ENCODE peak calls at places on chromosomes 11 and 22, in four cellular contexts. T is C1 segment of cervical spinal cord; P is stimulated activated naive CD8-positive, alpha-beta T cell treated with anti-CD3 and anti-CD28 coated beads, Interleukin-15, Interleukin-2, amounts not matched to agents 100 U/mL and 50 U/mL, for 24 hours; X is T-helper 17 cell. B is an unnamed sample.

GRCh38 chr11:28794405-28794804 is 686.2 kb downstream of the METTL15 start:
- DNase-seq in T (no peak), P (no peak), X (no peak), B (no peak)

GRCh38 chr11:78039919-78040671 is 17.0 kb upstream of the KCTD14 start:
- DNase-seq in T (peak), P (peak), X (no peak), B (peak)

GRCh38 chr11:1271927-1272326 is 37.5 kb downstream of the TOLLIP start:
- DNase-seq in T (no peak), P (no peak), X (no peak), B (no peak)

GRCh38 chr11:126999366-126999765 is 1.2 kb downstream of the KIRREL3 start:
- DNase-seq in T (no peak), P (no peak), X (no peak), B (no peak)

GRCh38 chr11:122743949-122744876 is 88.7 kb downstream of the UBASH3B start:
- DNase-seq in T (no peak), P (peak), X (peak), B (no peak)

GRCh38 chr11:93784935-93785360 is 866 bp downstream of the MED17 start:
- DNase-seq in T (no peak), P (peak), X (no peak), B (peak)

GRCh38 chr11:113977071-113977490 is 2.2 kb downstream of the HTR3A start:
- DNase-seq in T (no peak), P (no peak), X (no peak), B (no peak)

GRCh38 chr11:123197711-123198110 is 2.7 kb upstream of the CLMP start:
- DNase-seq in T (no peak), P (no peak), X (no peak), B (no peak)

GRCh38 chr11:48101958-48102357 is 114.7 kb upstream of the OR4B1 start:
- DNase-seq in T (no peak), P (no peak), X (no peak), B (no peak)

GRCh38 chr11:126431401-126432064 is 76.0 kb downstream of the ST3GAL4 start:
- DNase-seq in T (no peak), P (no peak), X (no peak), B (no peak)

GRCh38 chr11:77959434-77959833 is 35.0 kb downstream of the INTS4 start:
- DNase-seq in T (no peak), P (no peak), X (no peak), B (no peak)

GRCh38 chr11:58003036-58003435 is 20.6 kb upstream of the OR9Q1 start:
- DNase-seq in T (no peak), P (no peak), X (no peak), B (no peak)

GRCh38 chr11:108242422-108242821 is 19.6 kb downstream of the ATM start:
- DNase-seq in T (no peak), P (no peak), X (no peak), B (no peak)

GRCh38 chr11:56783448-56784041 is 35.0 kb upstream of the OR9G4 start:
- DNase-seq in T (no peak), P (no peak), X (no peak), B (peak)

GRCh38 chr11:44275961-44276550 is 33.9 kb downstream of the ALX4 start:
- DNase-seq in T (no peak), P (no peak), X (no peak), B (no peak)

GRCh38 chr11:112016765-112017356 is 8.3 kb upstream of the DLAT start:
- DNase-seq in T (no peak), P (no peak), X (no peak), B (no peak)

GRCh38 chr11:46309669-46310288 is 32.3 kb downstream of the CREB3L1 start:
- DNase-seq in T (no peak), P (no peak), X (no peak), B (no peak)

GRCh38 chr11:126476256-126476970 is 120.9 kb downstream of the ST3GAL4 start:
- DNase-seq in T (no peak), P (no peak), X (no peak), B (no peak)

GRCh38 chr11:102971766-102972165 is 16.2 kb upstream of the MMP13 start:
- DNase-seq in T (no peak), P (no peak), X (no peak), B (no peak)

GRCh38 chr22:36375071-36375980 is 12.4 kb downstream of the MYH9 start:
- DNase-seq in T (no peak), P (no peak), X (no peak), B (no peak)

GRCh38 chr22:30305519-30305905 is 16.2 kb upstream of the CASTOR1 start:
- DNase-seq in T (peak), P (peak), X (no peak), B (no peak)

GRCh38 chr11:6473481-6474422 is at the start of gene TRIM3:
- DNase-seq in T (peak), P (peak), X (peak), B (peak)

GRCh38 chr11:255816-256215 is 19.0 kb downstream of the PSMD13 start:
- DNase-seq in T (no peak), P (no peak), X (no peak), B (no peak)

GRCh38 chr11:115290479-115291390 is 213.5 kb downstream of the CADM1 start:
- DNase-seq in T (no peak), P (no peak), X (no peak), B (no peak)

GRCh38 chr11:130371004-130371590 is 56.4 kb upstream of the ZBTB44 start:
- DNase-seq in T (no peak), P (no peak), X (no peak), B (no peak)

B was measured in kidney glomerular epithelial cell.